ENCODE peak calls at places on chromosomes 16 and 17, in five cellular contexts. I, V, P, M and G are unnamed samples.
A peak's percentile ranks its signal among the peaks of the same experiment; 100 is the strongest.

GRCh38 chr17:381941-382643 is 29.5 kb upstream of the RPH3AL start:
- DNase-seq in M (no peak), V (no peak), P (no peak), I (no peak), G (no peak)

GRCh38 chr16:84098939-84099338 is 17.8 kb downstream of the MBTPS1 start:
- DNase-seq in I (no peak), P (no peak), M (no peak), V (no peak), G (no peak)

GRCh38 chr17:49565948-49566491 is 9.7 kb upstream of the NXPH3 start:
- DNase-seq in M (no peak), P (no peak), I (no peak), V (no peak), G (no peak)

GRCh38 chr17:37607637-37608368 is 1.4 kb downstream of the SYNRG start:
- DNase-seq in I (no peak), P (no peak), M (peak; percentile 9), V (no peak), G (no peak)

GRCh38 chr17:6599364-6599763 is 41.1 kb downstream of the KIAA0753 start:
- DNase-seq in V (no peak), I (peak; percentile 95), P (no peak), M (no peak), G (no peak)

GRCh38 chr16:14399397-14400284 is 230.4 kb downstream of the PARN start:
- DNase-seq in I (peak; percentile 8), V (peak; percentile 56), P (no peak), M (no peak), G (peak; percentile 21)

GRCh38 chr17:27776882-27777624 is 23.3 kb downstream of the NOS2 start:
- DNase-seq in M (no peak), I (no peak), V (peak; percentile 65), P (no peak), G (no peak)

GRCh38 chr17:39139137-39139516 is 12.3 kb downstream of the PLXDC1 start:
- DNase-seq in P (no peak), M (no peak), V (peak; percentile 97), I (no peak), G (peak; percentile 83)

GRCh38 chr17:42409467-42410351 is 13.3 kb downstream of the CAVIN1 start:
- DNase-seq in V (peak; percentile 91), P (no peak), I (no peak), M (no peak), G (peak; percentile 80)

GRCh38 chr17:66677201-66677981 is 157.5 kb upstream of the CACNG5 start:
- DNase-seq in V (peak; percentile 91), M (no peak), I (no peak), P (no peak), G (no peak)

GRCh38 chr16:89140981-89141883 is 30.3 kb upstream of the CDH15 start:
- DNase-seq in M (no peak), I (no peak), P (no peak), V (no peak), G (no peak)

GRCh38 chr17:80898706-80899105 is 92.9 kb upstream of the CHMP6 start:
- DNase-seq in I (no peak), V (no peak), P (no peak), M (no peak), G (no peak)

GRCh38 chr16:13510425-13511151 is 409.4 kb upstream of the ERCC4 start:
- DNase-seq in V (no peak), M (no peak), I (no peak), P (no peak), G (no peak)

GRCh38 chr17:65020284-65020683 is 36.3 kb downstream of the GNA13 start:
- DNase-seq in I (no peak), P (no peak), M (no peak), V (peak; percentile 79), G (peak; percentile 68)

GRCh38 chr17:81481011-81481799 is 31.4 kb downstream of the ACTG1 start:
- DNase-seq in V (no peak), M (peak; percentile 76), P (no peak), I (peak; percentile 79), G (no peak)

GRCh38 chr16:66207139-66207863 is 159.2 kb upstream of the CDH5 start:
- DNase-seq in I (peak; percentile 15), V (no peak), P (no peak), M (no peak), G (no peak)

GRCh38 chr16:16048904-16049582 is 99.6 kb downstream of the ABCC1 start:
- DNase-seq in M (no peak), V (no peak), P (no peak), I (no peak), G (no peak)

GRCh38 chr17:20981046-20981920 is 61.5 kb downstream of the USP22 start:
- DNase-seq in V (no peak), M (no peak), I (no peak), P (no peak), G (no peak)

GRCh38 chr16:87702325-87702811 is 63.4 kb downstream of the KLHDC4 start:
- DNase-seq in P (no peak), V (peak; percentile 44), M (no peak), I (no peak), G (no peak)

GRCh38 chr17:77127735-77128361 is 12.9 kb upstream of the SEC14L1 start:
- DNase-seq in V (no peak), I (peak; percentile 63), P (no peak), M (peak; percentile 42), G (peak; percentile 65)

GRCh38 chr16:50820225-50820624 is 78.3 kb downstream of the CYLD start:
- DNase-seq in V (no peak), P (no peak), I (no peak), M (no peak), G (no peak)

GRCh38 chr16:61887903-61888302 is 148.3 kb downstream of the CDH8 start:
- DNase-seq in P (no peak), M (no peak), I (peak; percentile 75), V (peak; percentile 22), G (peak; percentile 13)

GRCh38 chr17:74237321-74237720 is 23.9 kb downstream of the TTYH2 start:
- DNase-seq in P (no peak), M (no peak), V (no peak), I (no peak), G (no peak)

GRCh38 chr16:83908798-83909197 is 9.9 kb downstream of the MLYCD start:
- DNase-seq in V (no peak), M (no peak), I (no peak), P (no peak), G (no peak)

GRCh38 chr17:58969156-58969555 is 137.5 kb downstream of the TRIM37 start:
- DNase-seq in V (no peak), M (no peak), P (no peak), I (no peak), G (peak; percentile 59)

GRCh38 chr16:67391424-67392300 is 1.6 kb downstream of the TPPP3 start:
- DNase-seq in I (peak; percentile 98), P (no peak), M (no peak), V (no peak), G (no peak)

GRCh38 chr17:73582821-73583220 is 61.4 kb downstream of the SDK2 start:
- DNase-seq in V (no peak), I (no peak), M (no peak), P (no peak), G (no peak)

GRCh38 chr17:17551361-17551760 is 40.1 kb downstream of the PEMT start:
- DNase-seq in P (no peak), I (no peak), M (no peak), V (no peak), G (no peak)

GRCh38 chr17:34822007-34822737 is 139.1 kb downstream of the CCT6B start:
- DNase-seq in V (no peak), M (no peak), P (no peak), I (no peak), G (no peak)

GRCh38 chr17:77266213-77266612 is 125.4 kb downstream of the SEC14L1 start:
- DNase-seq in I (no peak), M (no peak), V (no peak), P (no peak), G (no peak)

GRCh38 chr16:19168173-19169080 is at the start of gene SYT17:
- DNase-seq in M (no peak), I (peak; percentile 55), P (no peak), V (peak; percentile 10), G (peak; percentile 19)

GRCh38 chr16:71811261-71811803 is 2.7 kb upstream of the AP1G1 start:
- DNase-seq in I (no peak), P (no peak), M (no peak), V (no peak), G (peak; percentile 15)